ENCODE peak calls at places on chromosomes 16 and 17, in nine cellular contexts. D is esophagus muscularis mucosa, H is heart right ventricle, V is A549, Y is endothelial cell of umbilical vein, Z is left lung, F is SK-N-SH, I is adrenal gland, A is IMR-90. W is an unnamed sample.

GRCh38 chr16:20300312-20301097 is 26.8 kb downstream of the GP2 start:
- DNase-seq in F (peak; percentile 67), D (no peak), Z (peak; percentile 39), H (peak; percentile 17), A (peak; percentile 41), Y (peak; percentile 39), I (peak; percentile 54), V (peak; percentile 62), W (no peak)

GRCh38 chr17:18217412-18218015 is 7.9 kb upstream of the LLGL1 start:
- DNase-seq in F (peak; percentile 86), I (peak; percentile 66), Z (peak; percentile 66), A (peak; percentile 45), V (peak; percentile 97), H (peak; percentile 73), Y (peak; percentile 63), D (no peak), W (peak; percentile 61)

GRCh38 chr17:43983515-43984411 is 20.7 kb upstream of the NAGS start:
- DNase-seq in A (no peak), I (no peak), D (peak; percentile 81), H (no peak), V (no peak), F (peak; percentile 72), Z (no peak), Y (no peak), W (no peak)

GRCh38 chr17:68198931-68199836 is 48.7 kb upstream of the AMZ2 start:
- DNase-seq in V (peak; percentile 41), D (no peak), Y (no peak), A (no peak), H (no peak), F (peak; percentile 72), I (no peak), Z (no peak), W (no peak)

GRCh38 chr17:32426894-32427293 is 17.4 kb upstream of the PSMD11 start:
- DNase-seq in V (no peak), Z (no peak), I (no peak), A (no peak), H (no peak), Y (no peak), D (no peak), F (no peak), W (no peak)

GRCh38 chr16:22397459-22397858 is 23.0 kb upstream of the CDR2 start:
- DNase-seq in Y (no peak), D (no peak), F (no peak), I (no peak), Z (no peak), H (no peak), V (no peak), A (peak; percentile 96), W (peak; percentile 64)

GRCh38 chr17:45410144-45411091 is 22.3 kb downstream of the ARHGAP27 start:
- DNase-seq in A (no peak), I (peak; percentile 62), V (no peak), Y (no peak), F (peak; percentile 59), D (no peak), H (peak; percentile 66), Z (no peak), W (no peak)

GRCh38 chr16:80938035-80938927 is 68.4 kb downstream of the CMC2 start:
- DNase-seq in F (no peak), Z (peak; percentile 37), A (peak; percentile 94), V (no peak), H (peak; percentile 32), Y (peak; percentile 98), D (no peak), I (peak; percentile 93), W (peak; percentile 38)

GRCh38 chr16:82329504-82330192 is 159.6 kb upstream of the MPHOSPH6 start:
- DNase-seq in I (no peak), A (no peak), V (no peak), Y (no peak), H (no peak), F (no peak), Z (no peak), D (no peak), W (peak; percentile 60)

GRCh38 chr17:48062273-48062672 is 14.1 kb downstream of the NFE2L1 start:
- DNase-seq in D (no peak), I (no peak), H (no peak), Y (no peak), A (no peak), Z (no peak), V (no peak), F (no peak), W (no peak)

GRCh38 chr17:38914741-38915638 is 10.4 kb upstream of the LASP1NB start:
- DNase-seq in H (no peak), Z (peak; percentile 29), V (no peak), Y (no peak), A (no peak), I (no peak), D (peak; percentile 87), F (peak; percentile 67), W (peak; percentile 17)

GRCh38 chr16:55189179-55189578 is 134.8 kb upstream of the IRX6 start:
- DNase-seq in Y (no peak), V (no peak), Z (no peak), D (no peak), I (no peak), H (no peak), F (no peak), A (no peak), W (no peak)

GRCh38 chr16:4511441-4512082 is 27.0 kb downstream of the CDIP1 start:
- DNase-seq in D (no peak), V (peak; percentile 80), F (peak; percentile 77), H (peak; percentile 54), I (peak; percentile 61), A (peak; percentile 39), Z (no peak), Y (peak; percentile 61), W (no peak)

GRCh38 chr16:6611535-6611934 is 721.1 kb upstream of the RBFOX1 start:
- DNase-seq in H (no peak), Z (no peak), I (no peak), V (no peak), D (no peak), Y (no peak), F (no peak), A (no peak), W (no peak)

GRCh38 chr17:51801626-51802025 is 356.9 kb downstream of the CA10 start:
- DNase-seq in F (no peak), Y (no peak), Z (no peak), H (no peak), V (no peak), D (no peak), A (no peak), I (no peak), W (no peak)

GRCh38 chr17:41451154-41451728 is 10.5 kb upstream of the KRT38 start:
- DNase-seq in V (no peak), I (no peak), D (no peak), Y (no peak), A (peak; percentile 59), Z (no peak), H (no peak), F (no peak), W (no peak)

GRCh38 chr17:2264023-2264860 is 39.3 kb downstream of the SMG6 start:
- DNase-seq in F (no peak), A (peak; percentile 49), V (no peak), Z (no peak), H (no peak), Y (peak; percentile 70), I (no peak), D (no peak), W (no peak)

GRCh38 chr17:75909812-75910274 is 5.2 kb upstream of the MRPL38 start:
- DNase-seq in Y (no peak), Z (no peak), F (peak; percentile 63), D (no peak), A (peak; percentile 13), I (no peak), V (no peak), H (no peak), W (peak; percentile 64)
- H3K27ac ChIP-seq in Y (no peak overlapping the region), Z (no peak overlapping the region), F (peak overlapping the region; percentile 5), D (no peak overlapping the region), A (no peak overlapping the region), I (no peak overlapping the region), V (no peak overlapping the region), H (no peak overlapping the region), W (peak overlapping the region; percentile 82)

GRCh38 chr17:54968259-54968953 is at the start of the genes COX11 and STXBP4:
- DNase-seq in Y (peak; percentile 98), I (peak; percentile 96), V (peak; percentile 91), H (peak; percentile 94), Z (peak; percentile 95), D (peak; percentile 97), A (peak; percentile 97), F (peak; percentile 97), W (peak; percentile 93)
- TF ChIP-seq CTCF in Y (no peak), I (no peak), V (no peak), H (peak; percentile 38), Z (no peak), D (peak; percentile 52), A (no peak), F (peak; percentile 64), W (peak; percentile 3)

DNA sequence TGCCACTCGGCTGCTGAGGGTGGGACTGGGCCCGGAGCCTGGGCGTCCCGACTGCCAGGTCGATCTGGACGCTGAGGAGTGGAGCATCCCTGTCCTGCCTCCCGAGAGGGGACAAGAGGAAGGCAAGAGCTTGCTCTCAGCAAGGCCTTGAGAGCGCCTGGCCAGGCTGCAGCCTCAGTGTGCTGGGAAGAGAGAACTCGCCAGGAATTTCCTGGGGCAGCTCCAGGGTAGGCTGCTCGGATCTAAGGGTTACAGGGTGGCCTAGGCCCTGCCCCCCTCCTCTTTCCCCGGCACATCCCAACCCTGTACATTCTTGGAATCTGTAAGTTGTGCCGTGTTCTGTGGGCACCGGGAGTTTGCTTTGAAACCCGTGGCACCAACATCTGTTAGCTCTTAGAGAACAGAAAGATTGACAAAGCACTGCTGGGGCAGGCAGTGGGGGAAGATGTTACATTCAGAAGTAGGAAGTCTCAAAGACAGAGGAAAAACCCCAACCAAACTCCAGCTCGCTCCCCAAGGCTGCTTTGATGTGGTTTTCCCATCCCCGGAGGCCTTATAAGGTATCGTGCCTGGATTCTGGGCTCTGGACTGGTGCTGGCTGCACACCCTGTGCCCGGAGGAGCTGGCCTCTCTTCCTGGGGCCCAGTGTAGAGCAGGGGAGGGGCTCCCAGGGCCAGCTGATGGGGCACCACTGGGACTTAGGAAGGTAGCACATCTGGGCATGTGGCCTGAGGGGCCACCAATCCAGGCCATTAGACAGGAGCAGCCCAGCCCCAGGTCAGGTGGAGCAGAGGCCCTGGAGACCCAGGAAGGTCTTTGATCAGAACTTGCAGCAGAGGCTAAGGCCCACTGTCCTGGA is 55.2 kb downstream of the NKD1 start:
- DNase-seq in D (no peak), Z (no peak), V (no peak), H (no peak), F (no peak), Y (no peak), A (no peak), I (no peak), W (no peak)
- H3K27ac ChIP-seq in D (peak overlapping the region; percentile 85), Z (no peak overlapping the region), V (no peak overlapping the region), H (no peak overlapping the region), F (no peak overlapping the region), Y (no peak overlapping the region), A (no peak overlapping the region), I (peak overlapping the region; percentile 32), W (peak overlapping the region; percentile 73)

DNA sequence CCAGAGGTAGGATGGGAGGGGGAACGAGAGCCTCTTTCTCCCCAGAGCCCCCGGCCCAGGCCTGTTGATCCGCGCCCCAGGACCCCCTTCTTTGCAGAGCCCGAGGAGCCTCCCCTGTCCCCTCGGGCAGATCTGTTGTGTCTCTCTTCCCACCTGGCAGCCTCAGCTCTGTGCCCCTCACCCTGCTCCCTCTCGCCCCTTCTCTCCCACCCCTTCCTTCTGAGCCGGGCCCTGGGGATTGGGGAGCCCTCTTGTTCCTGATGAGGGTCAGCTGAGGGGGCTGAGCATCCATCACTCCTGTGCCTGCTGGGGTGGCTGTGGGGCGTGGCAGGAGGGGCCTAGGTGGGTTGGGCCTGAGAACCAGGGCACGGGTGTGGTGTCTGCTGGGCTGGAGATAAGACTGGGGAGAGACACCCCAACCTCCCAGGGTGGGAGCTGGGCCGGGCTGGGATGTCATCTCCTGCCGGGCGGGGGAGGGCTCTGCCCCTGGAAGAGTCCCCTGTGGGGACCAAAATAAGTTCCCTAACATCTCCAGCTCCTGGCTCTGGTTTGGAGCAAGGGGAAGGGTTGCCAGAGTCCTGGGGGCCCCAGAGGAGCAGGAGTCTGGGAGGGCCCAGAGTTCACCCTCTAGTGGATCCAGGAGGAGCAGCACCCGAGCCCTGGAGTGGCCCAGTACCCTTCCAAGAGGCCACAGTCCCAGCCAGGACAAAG is 65.4 kb downstream of the MRC2 start:
- DNase-seq in I (no peak), V (peak; percentile 58), F (peak; percentile 82), D (no peak), A (no peak), H (no peak), Y (no peak), Z (no peak), W (no peak)
- TF ChIP-seq CTCF in I (no peak), V (peak; percentile 47), F (peak; percentile 62), D (peak; percentile 31), A (peak; percentile 47), H (peak; percentile 44), Y (peak; percentile 65), Z (peak; percentile 24), W (no peak)

W was measured in breast epithelium.